ENCODE peak calls at places on chromosomes 11 and 22, in eight cellular contexts. S is colonic mucosa, T is Peyer's patch, J is cardiac fibroblast, Z is fibroblast of lung, F is Calu3, A is chondrocyte, R is HCT116. C is an unnamed sample.

GRCh38 chr11:31958086-31958735 is 132.7 kb upstream of the RCN1 start:
- DNase-seq in T (peak), A (no peak), S (peak), F (peak), J (peak), R (peak), Z (peak), C (peak)

GRCh38 chr11:17839973-17840611 is 105.5 kb downstream of the KCNC1 start:
- DNase-seq in J (no peak), A (no peak), F (peak), Z (peak), S (no peak), R (no peak), T (no peak), C (no peak)

GRCh38 chr11:93236741-93237675 is 39.2 kb upstream of the SLC36A4 start:
- DNase-seq in F (peak), T (no peak), R (peak), S (peak), J (peak), A (no peak), Z (peak), C (no peak)

GRCh38 chr22:19036523-19037273 is 85.5 kb downstream of the DGCR2 start:
- DNase-seq in A (no peak), T (peak), F (no peak), R (no peak), S (no peak), Z (no peak), J (peak), C (peak)

GRCh38 chr11:64101461-64101860 is 64.5 kb downstream of the MACROD1 start:
- DNase-seq in F (no peak), T (no peak), Z (no peak), A (no peak), R (no peak), S (no peak), J (no peak), C (no peak)

GRCh38 chr11:129260750-129261149 is 68.6 kb upstream of the ARHGAP32 start:
- DNase-seq in A (no peak), Z (peak), R (no peak), S (no peak), F (no peak), J (no peak), T (no peak), C (no peak)

GRCh38 chr11:113690619-113691569 is 15.2 kb downstream of the TMPRSS5 start:
- DNase-seq in J (peak), F (peak), A (no peak), R (peak), S (peak), Z (peak), T (peak), C (no peak)

GRCh38 chr22:46830001-46830715 is 67.7 kb downstream of the TBC1D22A start:
- DNase-seq in A (no peak), J (peak), F (peak), S (no peak), Z (peak), T (no peak), R (no peak), C (peak)

GRCh38 chr11:72924568-72925190 is 110.5 kb downstream of the ATG16L2 start:
- DNase-seq in Z (peak), J (peak), R (peak), F (no peak), A (no peak), S (no peak), T (no peak), C (no peak)

GRCh38 chr11:18304745-18305144 is 17.2 kb downstream of the HPS5 start:
- DNase-seq in T (peak), Z (no peak), A (no peak), R (no peak), J (no peak), S (peak), F (no peak), C (no peak)

GRCh38 chr11:61531033-61531432 is 22.5 kb downstream of the LRRC10B start:
- DNase-seq in A (no peak), R (no peak), F (no peak), T (peak), Z (no peak), J (no peak), S (no peak), C (no peak)

GRCh38 chr11:27055065-27055682 is 14.6 kb downstream of the BBOX1 start:
- DNase-seq in S (no peak), T (peak), R (no peak), Z (peak), F (peak), J (peak), A (no peak), C (no peak)

GRCh38 chr11:115498354-115498753 is 5.9 kb downstream of the CADM1 start:
- DNase-seq in Z (no peak), T (no peak), S (no peak), F (no peak), R (no peak), J (no peak), A (no peak), C (no peak)

GRCh38 chr22:49760630-49761571 is 66.8 kb downstream of the BRD1 start:
- DNase-seq in S (peak), T (peak), R (no peak), J (no peak), Z (no peak), A (peak), F (no peak), C (no peak)

GRCh38 chr11:118437046-118437735 is 899 bp downstream of the KMT2A start:
- DNase-seq in F (peak), R (no peak), Z (peak), S (peak), A (no peak), T (peak), J (peak), C (no peak)

GRCh38 chr22:46110215-46110614 is 40.1 kb upstream of the PPARA start:
- DNase-seq in Z (peak), R (no peak), F (peak), T (no peak), J (peak), A (no peak), S (no peak), C (no peak)

GRCh38 chr22:37122598-37123180 is 13.2 kb upstream of the TMPRSS6 start:
- DNase-seq in T (no peak), R (no peak), F (no peak), J (no peak), A (no peak), Z (no peak), S (no peak), C (no peak)

DNA sequence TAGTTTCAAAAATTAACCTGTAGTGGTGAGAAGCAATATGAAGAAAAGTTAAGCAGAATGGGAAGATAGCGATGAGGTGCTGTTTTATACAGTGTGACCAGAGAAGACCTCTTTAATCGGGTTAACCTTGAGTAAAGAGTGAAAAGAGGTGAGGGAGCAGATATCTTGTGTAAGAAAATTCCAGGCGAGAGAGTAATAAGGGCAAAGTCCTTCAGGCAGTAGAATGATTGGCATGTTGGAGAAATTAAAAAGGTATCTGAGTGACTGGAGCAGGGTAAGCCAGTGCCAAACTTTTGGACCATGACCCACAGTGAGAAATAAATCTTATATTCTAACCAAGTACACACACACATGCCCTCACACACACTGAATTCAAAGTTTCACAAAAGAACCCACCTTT is 374.7 kb upstream of the LARGE1 start:
- DNase-seq in T (no peak), S (no peak), A (no peak), J (no peak), Z (no peak), R (no peak), F (no peak), C (no peak)
- TF ChIP-seq CTCF in T (no peak), S (no peak), A (no peak), J (no peak), Z (no peak), R (no peak), F (no peak), C (no peak)

GRCh38 chr11:33861366-33861765 is 30.5 kb downstream of the LMO2 start:
- DNase-seq in Z (no peak), S (no peak), A (no peak), T (no peak), R (no peak), F (no peak), J (no peak), C (no peak)

GRCh38 chr11:33860926-33861325 is 30.9 kb downstream of the LMO2 start:
- DNase-seq in Z (no peak), F (no peak), T (no peak), A (no peak), S (no peak), R (no peak), J (no peak), C (no peak)

GRCh38 chr11:33861911-33862310 is 30.0 kb downstream of the LMO2 start:
- DNase-seq in R (no peak), Z (no peak), T (no peak), A (no peak), J (no peak), F (no peak), S (no peak), C (no peak)

GRCh38 chr11:33857924-33858323 is 34.0 kb downstream of the LMO2 start:
- DNase-seq in Z (peak), R (peak), T (peak), A (no peak), S (peak), F (peak), J (peak), C (peak)

GRCh38 chr11:33859306-33859705 is 32.6 kb downstream of the LMO2 start:
- DNase-seq in S (no peak), R (no peak), A (no peak), J (no peak), F (no peak), Z (no peak), T (no peak), C (no peak)
- TF ChIP-seq CTCF in S (no peak), R (no peak), A (no peak), J (no peak), F (no peak), Z (no peak), T (no peak), C (no peak)

GRCh38 chr22:42893366-42894150 is 36.5 kb upstream of the ARFGAP3 start:
- DNase-seq in A (no peak), T (no peak), S (no peak), Z (no peak), R (no peak), F (no peak), J (no peak), C (no peak)

GRCh38 chr22:42895087-42895486 is 38.0 kb upstream of the ARFGAP3 start:
- DNase-seq in J (no peak), T (no peak), A (no peak), R (no peak), S (no peak), F (no peak), Z (no peak), C (no peak)

GRCh38 chr22:42897960-42898359 is 40.9 kb upstream of the ARFGAP3 start:
- DNase-seq in F (no peak), R (no peak), S (no peak), Z (no peak), A (no peak), J (no peak), T (no peak), C (no peak)

GRCh38 chr22:42892571-42893316 is 35.7 kb upstream of the ARFGAP3 start:
- DNase-seq in T (no peak), R (no peak), S (no peak), J (no peak), Z (no peak), A (no peak), F (no peak), C (no peak)

DNA sequence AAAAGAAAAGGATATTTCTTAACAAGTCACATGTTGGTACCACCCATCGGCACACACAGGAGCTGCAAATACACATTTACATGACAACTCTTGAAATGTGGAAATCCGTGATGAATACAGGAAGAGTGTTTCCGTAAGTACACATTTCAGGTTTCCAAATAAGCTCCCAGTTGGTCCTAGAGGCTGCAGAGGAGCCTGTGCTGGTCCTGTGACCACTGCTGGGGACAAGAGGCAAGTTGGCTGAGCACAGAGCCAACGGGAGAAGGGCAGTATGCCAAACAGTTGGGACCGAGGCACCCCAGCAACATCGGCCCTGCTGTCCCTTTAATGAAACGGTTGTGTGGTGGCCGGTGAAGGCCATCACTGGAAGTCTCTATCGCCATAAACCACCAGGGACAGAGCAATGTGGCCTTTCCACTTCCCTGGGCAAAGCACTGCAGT is 38.5 kb upstream of the ARFGAP3 start:
- DNase-seq in A (no peak), Z (no peak), J (no peak), R (no peak), S (no peak), T (no peak), F (no peak), C (no peak)
- TF ChIP-seq CTCF in A (no peak), Z (no peak), J (no peak), R (no peak), S (no peak), T (no peak), F (no peak), C (no peak)

GRCh38 chr11:8055111-8055835 is 25.7 kb upstream of the TUB start:
- DNase-seq in T (no peak), J (no peak), Z (no peak), R (no peak), S (no peak), F (no peak), A (peak), C (peak)
- TF ChIP-seq CTCF in T (no peak), J (peak), Z (no peak), R (peak), S (no peak), F (no peak), A (peak), C (no peak)

GRCh38 chr22:40904101-40904500 is 42.2 kb upstream of the DNAJB7 start:
- DNase-seq in S (no peak), R (no peak), F (no peak), J (no peak), A (no peak), T (no peak), Z (no peak), C (no peak)

GRCh38 chr22:40894417-40894816 is 32.5 kb upstream of the DNAJB7 start:
- DNase-seq in R (no peak), A (no peak), Z (no peak), T (no peak), J (no peak), F (no peak), S (no peak), C (no peak)

DNA sequence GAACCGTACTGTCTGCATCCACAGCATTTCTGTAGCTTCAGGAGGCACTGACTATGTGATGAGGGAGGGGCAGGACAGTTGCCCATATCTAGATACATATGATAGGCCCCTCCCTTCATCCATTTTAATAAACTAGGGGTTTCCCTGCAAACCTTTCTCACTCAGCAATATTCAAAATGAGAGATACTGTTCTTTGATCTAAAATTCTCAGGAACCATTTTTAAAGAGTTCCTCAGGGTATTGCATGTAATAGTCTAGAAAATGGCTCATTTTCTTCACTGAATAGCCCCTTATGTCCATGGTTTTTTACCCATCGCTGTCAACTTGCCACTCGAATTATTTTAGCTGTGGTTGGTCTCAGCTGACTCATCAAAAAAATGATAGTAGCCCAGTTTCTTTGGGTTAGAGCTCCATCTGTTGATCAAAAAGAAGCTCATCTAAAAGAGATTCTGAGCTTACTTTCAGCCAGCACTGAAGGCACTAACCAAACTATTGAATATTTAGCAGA is 37.0 kb upstream of the DNAJB7 start:
- DNase-seq in T (no peak), Z (peak), S (no peak), F (no peak), R (peak), J (peak), A (no peak), C (no peak)
- TF ChIP-seq CTCF in T (no peak), Z (peak), S (peak), F (no peak), R (peak), J (peak), A (peak), C (peak)

GRCh38 chr11:47408598-47409439 is 429 bp downstream of the SLC39A13 start:
- DNase-seq in T (no peak), F (peak), Z (peak), J (peak), A (peak), R (no peak), S (peak), C (no peak)

GRCh38 chr11:47410404-47411264 is 2.2 kb downstream of the SLC39A13 start:
- DNase-seq in S (no peak), F (no peak), J (no peak), T (no peak), A (no peak), R (no peak), Z (no peak), C (no peak)

GRCh38 chr11:47407746-47408590 is at the start of gene SLC39A13:
- DNase-seq in J (peak), Z (peak), A (peak), S (peak), F (peak), R (peak), T (peak), C (peak)

GRCh38 chr11:47409440-47410403 is 1.3 kb downstream of the SLC39A13 start:
- DNase-seq in J (no peak), T (no peak), Z (no peak), A (no peak), R (no peak), F (no peak), S (no peak), C (no peak)

GRCh38 chr11:47406896-47407745 is 1.3 kb upstream of the SLC39A13 start:
- DNase-seq in Z (no peak), S (no peak), T (no peak), A (no peak), F (no peak), J (no peak), R (no peak), C (no peak)
- TF ChIP-seq CTCF in Z (no peak), S (no peak), T (no peak), A (no peak), F (no peak), J (no peak), R (no peak), C (peak)

DNA sequence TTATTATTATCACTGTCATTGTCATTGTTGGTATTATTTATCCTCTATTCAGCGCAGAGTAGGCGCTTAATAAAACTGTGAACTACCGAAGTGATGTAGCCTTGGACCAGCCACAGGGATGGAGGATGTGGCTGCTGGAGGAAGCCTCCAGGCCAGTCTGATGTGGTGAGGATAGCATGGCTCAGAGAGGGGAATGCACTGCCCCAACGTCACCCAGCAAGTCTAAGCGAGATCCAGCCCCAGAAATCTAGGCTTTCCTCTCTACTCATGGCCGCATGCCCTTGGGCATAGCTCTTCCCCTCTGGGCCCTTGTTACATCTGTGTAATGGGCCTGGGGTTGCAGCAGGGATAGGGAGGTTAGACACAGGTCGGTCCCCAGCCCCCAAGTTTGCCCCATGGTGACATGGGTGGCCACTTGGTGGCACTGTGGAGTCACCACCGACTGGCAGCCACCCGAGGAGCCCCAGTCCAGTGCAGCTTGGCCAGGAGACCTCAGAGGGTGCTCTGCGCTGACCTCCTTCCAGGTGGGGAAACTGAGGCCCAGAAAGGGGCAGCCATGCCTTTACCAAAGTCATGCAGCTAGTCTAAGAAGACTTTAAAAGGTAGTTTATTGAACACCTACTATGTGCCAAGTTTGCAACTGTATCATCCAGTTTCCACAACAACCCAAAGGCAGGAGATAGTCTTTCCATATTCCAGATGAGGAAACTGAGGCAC is 395.7 kb downstream of the MN1 start:
- DNase-seq in F (peak), J (peak), A (no peak), R (peak), Z (no peak), S (peak), T (peak), C (no peak)
- TF ChIP-seq CTCF in F (peak), J (peak), A (peak), R (peak), Z (peak), S (peak), T (no peak), C (peak)

DNA sequence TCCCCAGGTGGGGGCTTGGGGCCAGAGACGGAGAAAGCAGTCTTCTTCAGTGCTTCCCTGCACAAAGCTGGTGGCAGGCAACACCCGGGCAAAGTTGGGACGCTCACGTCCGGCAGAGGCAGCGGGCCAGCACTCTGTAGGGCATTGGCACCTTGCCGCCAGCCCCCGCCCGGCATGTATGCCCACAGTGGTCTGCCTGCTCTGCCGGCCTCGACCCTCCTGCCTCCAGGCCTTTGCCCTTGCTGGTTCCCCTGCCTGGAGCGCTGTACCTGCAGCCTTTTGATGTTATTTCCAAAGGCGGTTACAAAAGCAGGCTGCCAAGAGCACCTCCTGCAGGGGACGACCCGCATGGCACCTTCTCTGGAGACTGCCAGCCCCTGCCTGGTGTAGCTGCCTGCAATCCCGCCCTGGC is 56.5 kb upstream of the SHISAL1 start:
- DNase-seq in A (peak), T (no peak), F (no peak), J (no peak), Z (no peak), S (no peak), R (no peak), C (no peak)
- TF ChIP-seq CTCF in A (peak), T (no peak), F (no peak), J (peak), Z (no peak), S (no peak), R (no peak), C (peak)